ENCODE peak calls at places on chromosomes 16 and 17, in five cellular contexts. Y is WERI-Rb-1; V is PC-9; X is CD8-positive, alpha-beta T cell; K is choroid plexus epithelial cell. E is an unnamed sample.

GRCh38 chr16:24088767-24089166 is 167.4 kb upstream of the CACNG3 start:
- DNase-seq in V (no peak), Y (peak), X (no peak), K (no peak), E (peak)

GRCh38 chr17:74408262-74408661 is 23.6 kb upstream of the GPRC5C start:
- DNase-seq in K (peak), X (no peak), V (peak), Y (peak), E (no peak)

GRCh38 chr17:13031718-13032350 is 14.0 kb upstream of the ELAC2 start:
- DNase-seq in V (peak), K (peak), X (peak), Y (peak), E (peak)

GRCh38 chr17:38461683-38462082 is 33.4 kb downstream of the ARHGAP23 start:
- DNase-seq in K (no peak), X (no peak), Y (no peak), V (no peak), E (no peak)

GRCh38 chr17:14387036-14387435 is 86.2 kb downstream of the HS3ST3B1 start:
- DNase-seq in K (no peak), X (no peak), Y (no peak), V (no peak), E (no peak)

GRCh38 chr16:50310308-50311133 is 44.2 kb downstream of the ADCY7 start:
- DNase-seq in X (no peak), V (no peak), Y (no peak), K (no peak), E (no peak)

GRCh38 chr16:58339452-58339938 is 44.7 kb upstream of the PRSS54 start:
- DNase-seq in V (no peak), X (no peak), K (peak), Y (peak), E (no peak)

GRCh38 chr16:78925071-78925714 is 675.3 kb downstream of the MAF start:
- DNase-seq in Y (peak), K (peak), V (no peak), X (no peak), E (no peak)

GRCh38 chr16:65697061-65697460 is 575.2 kb upstream of the CDH11 start:
- DNase-seq in K (peak), X (no peak), V (no peak), Y (no peak), E (no peak)

GRCh38 chr16:1596516-1596915 is 15.4 kb downstream of the IFT140 start:
- DNase-seq in K (no peak), Y (no peak), X (no peak), V (no peak), E (no peak)

GRCh38 chr17:45782889-45783592 is 1.1 kb upstream of the CRHR1 start:
- DNase-seq in V (no peak), X (no peak), K (no peak), Y (peak), E (peak)
- TF ChIP-seq CTCF in V (peak), X (no peak), K (no peak), Y (peak), E (peak)

DNA sequence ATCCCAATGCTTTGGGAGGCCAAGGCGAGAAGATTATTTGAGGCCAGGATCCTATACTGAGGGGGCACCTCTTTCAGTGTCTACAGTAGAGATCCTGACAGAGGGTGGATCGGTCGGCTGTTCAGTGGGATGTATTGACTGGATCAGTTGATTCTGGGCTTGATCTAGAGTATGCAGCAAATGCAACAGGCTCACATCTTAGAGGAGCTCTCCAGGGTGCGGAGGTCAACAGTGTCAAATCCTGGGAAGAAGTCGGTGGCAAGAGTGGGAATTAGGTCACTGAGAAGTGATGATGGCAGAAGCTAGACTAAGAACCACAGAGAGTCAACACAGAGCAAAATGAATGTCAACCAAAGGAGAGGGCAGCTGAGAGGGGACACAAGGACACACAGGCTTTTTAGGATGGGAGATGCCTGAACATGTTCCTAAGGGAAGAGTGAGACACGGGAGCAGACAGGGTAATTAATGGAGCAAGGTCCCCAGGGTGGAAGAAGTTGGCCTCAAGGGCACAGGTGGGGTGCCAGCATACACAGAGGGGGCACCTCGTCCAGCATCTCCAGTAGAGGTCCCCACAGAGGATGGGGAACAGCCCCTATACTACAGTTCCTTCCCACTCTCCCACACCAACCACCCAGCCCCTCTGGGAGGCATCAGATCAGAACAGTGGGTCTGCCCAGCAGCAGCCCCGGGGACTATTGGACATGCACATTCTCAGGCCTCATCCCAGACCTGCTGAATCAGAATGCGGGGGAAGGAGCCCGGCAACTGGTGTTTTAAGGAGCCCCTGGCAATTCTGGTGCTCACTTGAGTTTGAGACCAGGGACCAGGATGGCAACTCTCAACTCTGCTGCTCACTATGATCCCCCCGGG is 10.0 kb upstream of the CYTH1 start:
- DNase-seq in V (no peak), X (no peak), Y (no peak), K (no peak), E (no peak)
- TF ChIP-seq CTCF in V (no peak), X (no peak), Y (no peak), K (no peak), E (no peak)

GRCh38 chr16:11151156-11151904 is 104.7 kb downstream of the SOCS1 start:
- DNase-seq in V (no peak), K (no peak), Y (peak), X (no peak), E (no peak)
- TF ChIP-seq CTCF in V (no peak), K (no peak), Y (no peak), X (no peak), E (no peak)

GRCh38 chr16:84504420-84505248 is at the start of gene MEAK7:
- DNase-seq in X (peak), K (peak), V (peak), Y (peak), E (peak)
- TF ChIP-seq CTCF in X (no peak), K (no peak), V (no peak), Y (no peak), E (no peak)

GRCh38 chr17:58136669-58137279 is 11.4 kb upstream of the OR4D1 start:
- DNase-seq in X (no peak), Y (no peak), K (peak), V (peak), E (no peak)
- TF ChIP-seq CTCF in X (no peak), Y (peak), K (peak), V (peak), E (peak)

GRCh38 chr17:1648582-1649115 is 1.0 kb downstream of the RILP start:
- DNase-seq in K (peak), V (peak), X (peak), Y (peak), E (peak)
- TF ChIP-seq CTCF in K (peak), V (peak), X (peak), Y (peak), E (peak)

GRCh38 chr17:7561028-7561575 is 617 bp upstream of the SENP3 start:
- DNase-seq in Y (peak), K (peak), V (peak), X (peak), E (peak)

GRCh38 chr17:7561589-7562207 is at the start of gene SENP3:
- DNase-seq in K (peak), V (peak), X (peak), Y (peak), E (peak)

GRCh38 chr17:7559307-7560171 is 989 bp downstream of the TNFSF13 start:
- DNase-seq in X (no peak), Y (no peak), V (no peak), K (no peak), E (no peak)

GRCh38 chr17:7558544-7559306 is at the start of gene TNFSF13:
- DNase-seq in V (peak), X (no peak), Y (no peak), K (no peak), E (no peak)

DNA sequence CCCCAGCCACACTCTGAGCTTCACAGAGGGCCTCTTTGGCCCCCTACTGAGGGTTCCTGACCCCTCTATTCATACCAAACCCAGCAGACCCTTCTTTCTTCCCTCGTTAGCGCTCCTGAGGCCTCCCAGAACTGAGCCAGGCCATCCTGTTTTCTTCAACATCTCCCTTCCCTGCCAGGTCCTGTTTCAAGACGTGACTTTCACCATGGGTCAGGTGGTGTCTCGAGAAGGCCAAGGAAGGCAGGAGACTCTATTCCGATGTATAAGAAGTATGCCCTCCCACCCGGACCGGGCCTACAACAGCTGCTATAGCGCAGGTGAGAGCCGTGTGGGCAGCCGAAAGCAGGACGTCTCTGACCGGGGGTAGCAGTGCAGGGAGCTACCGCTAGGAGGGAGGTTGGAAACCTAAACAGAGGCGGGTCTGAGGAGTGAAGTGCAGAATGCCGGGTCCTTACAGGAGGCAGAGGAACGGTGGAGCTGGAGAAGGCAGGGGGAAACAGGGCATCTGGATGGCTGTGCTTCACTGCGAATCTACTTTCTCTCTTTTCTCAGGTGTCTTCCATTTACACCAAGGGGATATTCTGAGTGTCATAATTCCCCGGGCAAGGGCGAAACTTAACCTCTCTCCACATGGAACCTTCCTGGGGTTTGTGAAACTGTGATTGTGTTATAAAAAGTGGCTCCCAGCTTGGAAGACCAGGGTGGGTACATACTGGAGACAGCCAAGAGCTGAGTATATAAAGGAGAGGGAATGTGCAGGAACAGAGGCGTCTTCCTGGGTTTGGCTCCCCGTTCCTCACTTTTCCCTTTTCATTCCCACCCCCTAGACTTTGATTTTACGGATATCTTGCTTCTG is 1.3 kb upstream of the SENP3 start:
- DNase-seq in K (peak), Y (peak), V (no peak), X (peak), E (peak)
- TF ChIP-seq CTCF in K (peak), Y (peak), V (no peak), X (no peak), E (peak)

GRCh38 chr17:80738987-80739730 is 194.5 kb downstream of the RPTOR start:
- DNase-seq in V (no peak), X (peak), K (peak), Y (no peak), E (no peak)

GRCh38 chr17:80738020-80738380 is 193.4 kb downstream of the RPTOR start:
- DNase-seq in V (no peak), X (no peak), K (no peak), Y (no peak), E (no peak)

GRCh38 chr17:80742091-80742490 is 197.5 kb downstream of the RPTOR start:
- DNase-seq in X (no peak), Y (no peak), V (no peak), K (no peak), E (no peak)

GRCh38 chr17:80738406-80738805 is 193.8 kb downstream of the RPTOR start:
- DNase-seq in K (no peak), X (no peak), Y (no peak), V (no peak), E (no peak)

DNA sequence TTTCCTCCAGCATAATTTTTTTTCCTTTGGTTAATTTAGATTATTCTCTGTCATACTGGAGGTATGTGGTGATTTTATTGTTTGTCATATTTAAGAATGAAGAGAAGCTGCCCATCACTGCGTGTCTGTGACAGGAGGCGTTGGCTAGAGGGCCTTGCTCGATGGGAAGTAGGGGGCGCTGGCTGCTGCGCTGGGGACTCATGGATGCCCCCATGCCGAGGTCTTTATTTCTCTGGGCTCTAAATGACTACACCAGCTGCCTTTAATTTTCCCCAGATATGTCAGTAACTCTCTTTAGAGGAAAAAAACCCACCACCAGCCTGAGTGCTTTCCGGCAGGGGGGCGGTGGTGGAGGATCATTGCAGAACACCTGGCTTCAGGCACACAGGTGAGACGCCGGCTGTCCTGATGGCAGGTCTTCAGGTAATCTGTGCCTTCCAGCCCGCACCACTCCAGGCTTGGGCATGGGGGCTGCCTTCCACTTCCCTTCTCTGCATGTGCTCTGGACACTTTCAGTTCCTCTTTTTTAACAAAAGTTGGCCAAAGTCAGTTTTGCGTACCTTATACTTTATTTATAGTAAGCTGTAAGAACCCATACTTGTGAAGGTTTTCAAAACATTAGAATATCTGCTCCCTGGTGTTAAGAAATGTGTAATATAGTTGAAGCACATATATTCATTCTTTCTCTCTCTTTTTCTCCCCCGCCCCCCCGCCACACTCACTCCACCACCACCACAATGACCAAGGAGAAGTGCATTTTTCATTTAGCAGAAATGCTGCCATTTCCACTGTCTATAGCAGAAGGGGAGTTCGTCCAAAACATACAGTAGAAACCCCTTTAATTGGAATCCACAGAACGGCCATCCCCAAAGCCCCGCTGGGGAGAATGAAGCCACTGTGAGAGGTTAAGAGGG is 192.7 kb downstream of the RPTOR start:
- DNase-seq in K (no peak), X (no peak), Y (no peak), V (no peak), E (no peak)
- TF ChIP-seq CTCF in K (no peak), X (no peak), Y (peak), V (no peak), E (no peak)

DNA sequence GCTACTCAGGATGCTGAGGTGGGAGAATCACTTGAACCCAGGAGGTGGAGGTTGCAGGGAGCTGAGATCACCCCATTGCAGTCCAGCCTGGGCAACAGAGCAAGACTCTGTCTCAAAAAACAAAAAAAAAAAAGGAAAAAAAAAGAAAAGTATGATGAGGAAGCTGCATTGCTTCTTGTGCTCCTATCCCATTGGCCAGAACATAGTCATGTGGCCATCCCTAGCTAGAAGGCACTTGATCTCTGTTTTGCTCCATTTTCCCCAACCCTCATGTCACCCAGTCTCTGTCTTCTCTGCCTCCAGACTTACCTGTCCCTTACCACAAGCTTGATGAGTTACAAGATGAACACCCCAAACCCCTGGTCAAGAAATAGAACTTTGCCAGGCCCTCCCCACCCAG is 112.7 kb upstream of the TMEM97 start:
- DNase-seq in V (no peak), K (no peak), X (no peak), Y (no peak), E (no peak)
- TF ChIP-seq CTCF in V (no peak), K (no peak), X (no peak), Y (no peak), E (no peak)

GRCh38 chr17:40498281-40499084 is 2.9 kb downstream of the TNS4 start:
- DNase-seq in V (no peak), Y (no peak), X (no peak), K (no peak), E (no peak)

GRCh38 chr17:40500709-40501108 is 714 bp downstream of the TNS4 start:
- DNase-seq in X (no peak), V (no peak), Y (no peak), K (no peak), E (no peak)

GRCh38 chr17:40500190-40500589 is 1.2 kb downstream of the TNS4 start:
- DNase-seq in Y (no peak), K (no peak), V (no peak), X (no peak), E (no peak)

GRCh38 chr17:40501499-40501911 is at the start of gene TNS4:
- DNase-seq in K (no peak), V (peak), X (no peak), Y (no peak), E (no peak)

DNA sequence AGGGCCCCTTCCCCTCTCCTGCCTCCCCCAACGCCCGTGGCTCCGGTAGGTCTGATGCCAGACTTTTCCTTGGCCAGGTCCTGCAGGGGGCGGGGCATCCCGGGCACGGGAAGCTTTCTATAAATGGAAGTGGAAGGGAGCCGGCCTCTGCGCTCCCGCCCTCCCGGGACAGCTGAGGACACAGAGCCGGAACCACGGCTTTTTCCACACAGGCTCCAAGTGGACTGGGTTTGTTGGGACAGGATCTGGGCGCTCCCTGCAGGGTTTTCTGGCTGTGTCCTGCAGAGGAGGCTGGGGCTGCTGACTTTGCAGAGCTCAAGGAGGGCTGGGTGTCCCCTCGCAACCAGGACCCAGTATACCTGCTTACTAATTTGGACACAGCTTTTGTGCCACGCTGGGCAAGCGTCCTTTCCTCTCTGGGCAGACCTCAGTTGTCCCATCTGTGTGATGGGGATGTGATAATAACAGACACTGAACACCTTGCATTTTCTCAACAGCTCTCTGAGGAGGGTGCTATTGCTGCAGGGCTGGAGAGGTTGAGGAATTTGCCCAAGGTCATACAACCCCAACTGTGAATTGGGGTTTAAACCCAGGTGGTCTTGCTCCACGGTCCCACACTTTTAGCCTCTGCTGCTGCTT is 1.8 kb downstream of the TNS4 start:
- DNase-seq in X (no peak), Y (peak), K (peak), V (peak), E (peak)
- TF ChIP-seq CTCF in X (no peak), Y (no peak), K (peak), V (peak), E (no peak)

E was measured in nephron progenitor cell.